ENCODE peak calls at places on chromosomes 11 and 22, in six cellular contexts. J is right cardiac atrium, G is mesendoderm, Q is lung, L is heart right ventricle, M is IMR-90. I is an unnamed sample.

GRCh38 chr11:2268911-2269600 is 1.3 kb downstream of the ASCL2 start:
- DNase-seq in J (peak; percentile 83), G (peak; percentile 23), Q (peak; percentile 65), L (peak; percentile 17), M (no peak), I (peak; percentile 50)

GRCh38 chr11:32526715-32527114 is 56.9 kb upstream of the EIF3M start:
- DNase-seq in J (no peak), G (no peak), Q (no peak), L (no peak), M (no peak), I (no peak)

GRCh38 chr11:123065634-123066033 is 3.7 kb upstream of the HSPA8 start:
- DNase-seq in J (no peak), G (no peak), Q (no peak), L (no peak), M (peak; percentile 82), I (no peak)

GRCh38 chr22:38927033-38927789 is 30.2 kb upstream of the APOBEC3A start:
- DNase-seq in J (peak; percentile 91), G (peak; percentile 85), Q (peak; percentile 82), L (peak; percentile 65), M (peak; percentile 37), I (peak; percentile 42)

GRCh38 chr22:19868333-19868732 is 13.7 kb upstream of the GNB1L start:
- DNase-seq in J (no peak), G (no peak), Q (no peak), L (no peak), M (no peak), I (no peak)

GRCh38 chr22:49673048-49673447 is 154.6 kb downstream of the BRD1 start:
- DNase-seq in J (no peak), G (no peak), Q (no peak), L (no peak), M (no peak), I (no peak)

GRCh38 chr22:30205281-30206115 is 41.1 kb downstream of the LIF start:
- DNase-seq in J (peak; percentile 77), G (peak; percentile 53), Q (no peak), L (peak; percentile 60), M (peak; percentile 100), I (peak; percentile 93)

GRCh38 chr22:34804588-34804987 is 261.4 kb upstream of the ISX start:
- DNase-seq in J (no peak), G (peak; percentile 81), Q (no peak), L (no peak), M (no peak), I (no peak)

GRCh38 chr22:31343235-31344191 is 2.6 kb downstream of the PATZ1 start:
- DNase-seq in J (peak; percentile 73), G (peak; percentile 83), Q (peak; percentile 87), L (peak; percentile 41), M (peak; percentile 26), I (no peak)

GRCh38 chr11:110431212-110432073 is 1.7 kb downstream of the FDX1 start:
- DNase-seq in J (no peak), G (no peak), Q (no peak), L (no peak), M (peak; percentile 31), I (peak; percentile 7)

GRCh38 chr11:74288161-74288560 is 23.3 kb downstream of the P4HA3 start:
- DNase-seq in J (no peak), G (no peak), Q (no peak), L (no peak), M (peak; percentile 99), I (no peak)

GRCh38 chr11:70353329-70353728 is 45.0 kb upstream of the CTTN start:
- DNase-seq in J (no peak), G (no peak), Q (no peak), L (no peak), M (no peak), I (no peak)

GRCh38 chr11:8693010-8693551 is 10.5 kb downstream of the RPL27A start:
- DNase-seq in J (no peak), G (no peak), Q (no peak), L (no peak), M (peak; percentile 57), I (no peak)

GRCh38 chr11:46914363-46914762 is 4.0 kb downstream of the LRP4 start:
- DNase-seq in J (peak; percentile 62), G (peak; percentile 83), Q (no peak), L (peak; percentile 58), M (peak; percentile 75), I (no peak)

GRCh38 chr11:88799749-88800500 is 265.9 kb downstream of the GRM5 start:
- DNase-seq in J (no peak), G (no peak), Q (no peak), L (no peak), M (no peak), I (no peak)

GRCh38 chr11:122131126-122131525 is 15.1 kb upstream of the BLID start:
- DNase-seq in J (no peak), G (no peak), Q (no peak), L (no peak), M (no peak), I (no peak)

GRCh38 chr11:1259561-1259960 is 36.7 kb downstream of the MUC5B start:
- DNase-seq in J (peak; percentile 37), G (no peak), Q (no peak), L (no peak), M (no peak), I (no peak)

GRCh38 chr22:46596032-46596441 is 24.1 kb upstream of the GRAMD4 start:
- DNase-seq in J (peak; percentile 89), G (no peak), Q (no peak), L (peak; percentile 56), M (no peak), I (no peak)

GRCh38 chr11:16987205-16987568 is 27.0 kb downstream of the PLEKHA7 start:
- DNase-seq in J (no peak), G (no peak), Q (peak; percentile 56), L (no peak), M (no peak), I (no peak)

GRCh38 chr22:39746600-39747262 is 146.8 kb downstream of the ENTHD1 start:
- DNase-seq in J (no peak), G (no peak), Q (no peak), L (no peak), M (no peak), I (no peak)

GRCh38 chr11:25816411-25816810 is 515.5 kb upstream of the ANO3 start:
- DNase-seq in J (no peak), G (no peak), Q (no peak), L (no peak), M (no peak), I (no peak)

GRCh38 chr11:58286249-58286648 is 18.2 kb upstream of the OR10W1 start:
- DNase-seq in J (no peak), G (peak; percentile 66), Q (no peak), L (no peak), M (peak; percentile 60), I (no peak)

GRCh38 chr11:65476632-65477270 is 22.1 kb upstream of the MALAT1 start:
- DNase-seq in J (peak; percentile 55), G (no peak), Q (no peak), L (no peak), M (no peak), I (no peak)

GRCh38 chr11:702731-703461 is 3.1 kb upstream of the EPS8L2 start:
- DNase-seq in J (no peak), G (no peak), Q (peak; percentile 81), L (no peak), M (no peak), I (no peak)

GRCh38 chr22:46357711-46358505 is 22.4 kb downstream of the TRMU start:
- DNase-seq in J (no peak), G (no peak), Q (no peak), L (no peak), M (no peak), I (no peak)

GRCh38 chr11:125275905-125276634 is 111.5 kb downstream of the PKNOX2 start:
- DNase-seq in J (no peak), G (no peak), Q (no peak), L (no peak), M (peak; percentile 64), I (no peak)

GRCh38 chr22:28791841-28792490 is 8.4 kb downstream of the XBP1 start:
- DNase-seq in J (no peak), G (no peak), Q (no peak), L (no peak), M (peak; percentile 31), I (no peak)

GRCh38 chr11:68355471-68355870 is 43.1 kb downstream of the LRP5 start:
- DNase-seq in J (no peak), G (no peak), Q (no peak), L (no peak), M (no peak), I (no peak)
- H3K27ac ChIP-seq in J (no peak overlapping the region), G (no peak overlapping the region), Q (peak overlapping the region; percentile 89), L (no peak overlapping the region), M (peak overlapping the region; percentile 86), I (no peak overlapping the region)

DNA sequence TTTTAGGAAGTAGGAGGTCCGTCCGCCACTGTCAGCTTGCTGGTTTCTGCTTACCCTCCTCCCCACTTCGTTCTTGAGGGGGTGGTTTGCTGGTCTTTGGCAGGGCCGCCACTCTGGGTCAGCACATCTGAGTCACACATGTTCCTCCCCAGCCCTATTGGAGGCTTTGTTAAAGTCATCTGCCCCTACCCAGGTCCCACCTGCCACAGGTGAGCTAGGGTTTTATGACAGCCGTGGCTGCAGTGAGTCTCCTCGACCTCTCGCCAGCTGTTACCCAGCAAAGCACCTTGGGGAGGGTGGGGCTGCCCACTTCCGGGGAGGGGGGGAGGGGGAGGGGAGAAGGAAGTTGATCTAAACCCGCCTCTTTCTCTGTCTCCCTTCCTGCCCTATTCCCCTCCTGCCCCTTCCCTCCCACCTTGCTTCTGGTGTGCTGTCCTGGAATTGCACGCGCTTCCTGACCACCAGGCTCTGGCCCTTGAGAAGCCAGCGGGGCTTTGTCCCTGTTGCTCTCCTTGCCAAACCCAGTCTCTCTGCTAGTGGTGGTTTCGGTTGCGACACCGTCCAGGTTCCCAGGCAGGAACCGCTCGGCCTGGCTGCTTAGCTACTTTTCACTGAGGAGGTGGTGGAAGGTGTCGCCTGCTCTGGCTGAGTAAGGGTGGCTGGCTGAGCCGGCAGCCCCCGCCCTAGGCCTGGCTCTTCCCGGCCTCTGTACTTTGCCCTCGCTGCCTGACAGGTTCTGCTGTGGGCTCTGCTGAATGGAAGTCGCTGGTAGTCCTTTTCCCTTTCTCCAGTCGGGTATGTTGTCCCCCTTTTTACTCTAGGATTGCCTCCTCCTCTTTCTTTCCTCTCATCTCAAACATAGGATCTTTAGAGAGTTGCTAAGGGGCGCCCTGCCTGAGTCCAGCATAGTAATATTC is 28.5 kb downstream of the RCOR2 start:
- DNase-seq in J (peak; percentile 79), G (peak; percentile 90), Q (peak; percentile 77), L (peak; percentile 41), M (peak; percentile 52), I (no peak)
- H3K4me1 ChIP-seq in J (peaks cover 17% of the 10 kb centered on the region), G (peaks cover 19% of the 10 kb centered on the region), Q (peaks cover 10% of the 10 kb centered on the region), L (peaks cover 26% of the 10 kb centered on the region), M (peaks cover 8% of the 10 kb centered on the region), I (no peaks in the 10 kb centered on the region)

DNA sequence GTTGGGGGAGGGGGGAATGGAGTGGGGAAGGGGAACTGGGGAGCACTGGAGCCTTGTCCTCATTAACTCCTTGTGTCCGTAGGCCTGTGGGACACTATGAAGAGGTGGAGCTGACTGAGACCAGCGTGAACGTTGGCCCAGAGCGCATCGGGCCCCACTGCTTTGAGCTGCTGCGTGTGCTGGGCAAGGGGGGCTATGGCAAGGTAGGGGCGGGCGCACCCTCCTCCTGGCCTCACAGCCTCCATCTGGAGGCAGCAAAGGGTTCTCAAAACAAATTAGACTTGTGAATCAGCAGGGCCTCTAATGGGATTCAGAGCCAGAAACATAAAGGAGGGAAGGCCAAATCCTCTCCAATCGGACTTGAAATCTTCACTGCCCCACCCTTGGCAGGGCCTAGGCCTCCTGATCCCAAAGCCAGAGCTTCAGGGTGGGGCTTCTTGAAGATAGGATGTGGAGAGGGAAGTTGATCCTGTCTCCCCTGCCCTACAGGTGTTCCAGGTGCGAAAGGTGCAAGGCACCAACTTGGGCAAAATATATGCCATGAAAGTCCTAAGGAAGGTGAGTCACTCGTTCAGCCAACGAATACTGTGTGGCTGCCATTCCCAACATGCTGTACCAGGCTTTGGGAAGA is 859 bp downstream of the RPS6KB2 start:
- DNase-seq in J (peak; percentile 51), G (no peak), Q (no peak), L (no peak), M (no peak), I (no peak)
- H3K27ac ChIP-seq in J (no peak overlapping the region), G (no peak overlapping the region), Q (peak overlapping the region; percentile 95), L (peak overlapping the region; percentile 96), M (peak overlapping the region; percentile 64), I (no peak overlapping the region)

GRCh38 chr22:43923631-43924548 is at the start of gene PNPLA3:
- DNase-seq in J (peak; percentile 97), G (peak; percentile 96), Q (peak; percentile 88), L (peak; percentile 92), M (peak; percentile 81), I (peak; percentile 92)
- H3K4me1 ChIP-seq in J (no peaks in the 10 kb centered on the region), G (peaks cover 5% of the 10 kb centered on the region), Q (no peaks in the 10 kb centered on the region), L (peaks cover 9% of the 10 kb centered on the region), M (peaks cover 28% of the 10 kb centered on the region), I (peaks cover 65% of the 10 kb centered on the region)

I was measured in SJSA1.